ENCODE peak calls at places on chromosomes 12 and 14, in five cellular contexts. P is tibial nerve, B is fibroblast of the aortic adventitia, J is fibroblast of mammary gland, K is astrocyte of the spinal cord. X is an unnamed sample.

GRCh38 chr14:59679872-59680271 is 103.3 kb upstream of the CCDC175 start:
- DNase-seq in B (peak; percentile 44), K (peak; percentile 22), P (peak; percentile 38), J (no peak), X (peak; percentile 3)

GRCh38 chr14:96501746-96502620 is at the start of gene PAPOLA:
- DNase-seq in J (peak; percentile 94), P (peak; percentile 86), B (peak; percentile 94), K (peak; percentile 97), X (peak; percentile 93)

GRCh38 chr12:128820723-128821432 is 2.9 kb downstream of the SLC15A4 start:
- DNase-seq in K (no peak), B (no peak), P (peak; percentile 38), J (no peak), X (no peak)

GRCh38 chr12:115135800-115136211 is 451.8 kb upstream of the TBX3 start:
- DNase-seq in K (peak; percentile 54), P (peak; percentile 24), J (peak; percentile 19), B (peak; percentile 64), X (peak; percentile 80)

GRCh38 chr12:88142610-88142991 is 494 bp downstream of the TMTC3 start:
- DNase-seq in P (peak; percentile 21), B (no peak), K (no peak), J (no peak), X (no peak)

GRCh38 chr14:93078830-93079229 is 36.9 kb downstream of the ITPK1 start:
- DNase-seq in B (peak; percentile 75), J (peak; percentile 84), K (peak; percentile 24), P (peak; percentile 21), X (peak; percentile 91)

GRCh38 chr12:39723831-39724230 is 104.2 kb upstream of the ABCD2 start:
- DNase-seq in P (no peak), J (peak; percentile 54), B (peak; percentile 46), K (peak; percentile 30), X (peak; percentile 48)

GRCh38 chr12:100539209-100539608 is 34.3 kb upstream of the GAS2L3 start:
- DNase-seq in P (no peak), B (peak; percentile 48), K (peak; percentile 43), J (peak; percentile 40), X (peak; percentile 19)

GRCh38 chr14:56585461-56586084 is 6.0 kb downstream of the TMEM260 start:
- DNase-seq in J (peak; percentile 12), B (no peak), K (peak; percentile 57), P (no peak), X (no peak)

GRCh38 chr14:99035268-99035667 is 236.7 kb downstream of the BCL11B start:
- DNase-seq in P (peak; percentile 59), B (peak; percentile 24), K (peak; percentile 33), J (peak; percentile 49), X (peak; percentile 59)

GRCh38 chr14:28406181-28406580 is 360.4 kb upstream of the FOXG1 start:
- DNase-seq in B (peak; percentile 20), J (peak; percentile 34), K (peak; percentile 77), P (no peak), X (no peak)

GRCh38 chr12:118980407-118981014 is 830 bp upstream of the SRRM4 start:
- DNase-seq in K (no peak), B (no peak), P (no peak), J (no peak), X (no peak)

GRCh38 chr12:124347805-124348658 is 53.1 kb downstream of the RFLNA start:
- DNase-seq in K (no peak), J (no peak), B (no peak), P (no peak), X (no peak)

GRCh38 chr12:4609071-4609470 is 39.8 kb downstream of the AKAP3 start:
- DNase-seq in J (no peak), K (no peak), P (no peak), B (no peak), X (no peak)

GRCh38 chr12:8156416-8156815 is 399 bp upstream of the ZNF705A start:
- DNase-seq in J (no peak), B (no peak), K (no peak), P (no peak), X (no peak)

GRCh38 chr14:29262979-29263378 is 496.4 kb downstream of the FOXG1 start:
- DNase-seq in J (no peak), K (no peak), B (peak; percentile 51), P (no peak), X (no peak)

GRCh38 chr12:112130461-112130998 is 5.2 kb downstream of the TRAFD1 start:
- DNase-seq in P (no peak), J (no peak), K (peak; percentile 38), B (peak; percentile 29), X (peak; percentile 23)

GRCh38 chr14:53368714-53369191 is 215.6 kb upstream of the DDHD1 start:
- DNase-seq in K (peak; percentile 80), P (no peak), B (peak; percentile 76), J (peak; percentile 94), X (peak; percentile 82)

GRCh38 chr12:84270470-84271140 is 642.0 kb downstream of the SLC6A15 start:
- DNase-seq in J (no peak), P (no peak), B (no peak), K (no peak), X (no peak)

GRCh38 chr12:75945581-75945980 is 86.0 kb downstream of the PHLDA1 start:
- DNase-seq in P (no peak), B (peak; percentile 42), K (no peak), J (no peak), X (no peak)

GRCh38 chr12:85425349-85425612 is 145.3 kb downstream of the ALX1 start:
- DNase-seq in K (no peak), P (no peak), J (no peak), B (no peak), X (no peak)

GRCh38 chr12:120453977-120454376 is 7.7 kb downstream of the GATC start:
- DNase-seq in J (peak; percentile 44), K (peak; percentile 20), B (no peak), P (no peak), X (peak; percentile 25)

GRCh38 chr14:52926994-52927393 is 23.9 kb downstream of the FERMT2 start:
- DNase-seq in P (no peak), B (peak; percentile 70), J (peak; percentile 69), K (peak; percentile 53), X (peak; percentile 48)

GRCh38 chr12:108475396-108475795 is 39.7 kb upstream of the FICD start:
- DNase-seq in P (no peak), J (no peak), K (no peak), B (no peak), X (no peak)

GRCh38 chr14:49849213-49849847 is 3.3 kb downstream of the NEMF start:
- DNase-seq in P (no peak), J (no peak), B (no peak), K (no peak), X (no peak)

GRCh38 chr14:104609666-104610065 is 5.1 kb upstream of the TMEM179 start:
- DNase-seq in J (no peak), B (no peak), K (no peak), P (no peak), X (no peak)

GRCh38 chr14:75334191-75335051 is 55.8 kb downstream of the FOS start:
- DNase-seq in J (no peak), P (peak; percentile 41), K (no peak), B (peak; percentile 13), X (peak; percentile 44)

GRCh38 chr14:75274899-75275569 is 3.6 kb upstream of the FOS start:
- DNase-seq in J (peak; percentile 51), K (peak; percentile 66), P (peak; percentile 77), B (no peak), X (no peak)

GRCh38 chr12:94140556-94140955 is 7.8 kb upstream of the PLXNC1 start:
- DNase-seq in J (peak; percentile 30), K (no peak), P (no peak), B (no peak), X (peak; percentile 11)

GRCh38 chr14:82180057-82180620 is 646.5 kb upstream of the SEL1L start:
- DNase-seq in J (no peak), P (no peak), K (no peak), B (no peak), X (no peak)

GRCh38 chr14:96576937-96577336 is 74.8 kb downstream of the PAPOLA start:
- DNase-seq in J (no peak), P (no peak), B (no peak), K (no peak), X (no peak)

GRCh38 chr12:132190012-132190755 is 45.9 kb downstream of the NOC4L start:
- DNase-seq in K (no peak), P (no peak), B (no peak), J (no peak), X (no peak)

GRCh38 chr14:61503167-61503801 is 181.9 kb downstream of the PRKCH start:
- DNase-seq in J (no peak), B (peak; percentile 59), P (no peak), K (peak; percentile 53), X (peak; percentile 43)

DNA sequence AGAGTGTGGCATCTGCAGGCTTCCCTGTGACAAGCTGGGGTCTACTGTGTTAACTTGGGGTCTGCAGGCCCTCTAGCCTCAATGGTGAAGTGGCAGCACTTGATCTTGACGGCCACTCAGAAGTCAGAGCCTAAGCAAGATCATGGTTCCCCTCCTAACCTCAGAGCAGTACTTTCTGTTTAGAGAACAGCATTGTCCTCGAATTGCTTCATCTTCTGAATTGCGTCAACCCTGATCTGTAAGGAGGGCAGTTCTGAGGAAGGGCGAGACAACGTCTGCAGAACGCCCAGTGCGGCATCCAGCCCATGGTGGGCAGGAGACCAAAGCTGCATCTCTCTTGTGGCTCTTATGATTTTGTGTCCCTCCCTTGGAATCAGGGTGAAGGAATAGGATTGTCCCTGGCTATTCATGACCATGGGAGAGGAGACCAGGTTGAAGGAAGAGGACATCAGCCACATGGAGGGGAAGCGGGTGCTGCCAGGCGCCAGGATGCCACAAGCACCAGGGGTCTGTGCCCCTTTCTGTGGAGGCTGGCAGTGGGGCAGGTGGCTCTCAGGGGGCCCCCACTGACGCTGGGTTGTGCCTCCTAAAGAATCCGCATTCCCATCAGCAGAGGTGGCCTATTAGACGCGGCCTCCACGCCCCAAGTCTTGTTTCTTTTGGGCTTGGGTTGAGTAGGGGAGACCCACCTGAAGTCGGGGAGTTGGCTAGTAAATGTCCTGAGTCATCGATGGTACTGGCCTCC is 2.2 kb downstream of the SERPINA9 start:
- DNase-seq in P (no peak), B (peak; percentile 3), K (no peak), J (no peak), X (no peak)
- H3K4me3 ChIP-seq in P (no peak overlapping the region), B (no peak overlapping the region), K (no peak overlapping the region), J (no peak overlapping the region), X (no peak overlapping the region)

GRCh38 chr12:46934374-46935111 is 108.7 kb upstream of the SLC38A4 start:
- DNase-seq in B (no peak), P (no peak), K (no peak), J (no peak), X (no peak)
- TF ChIP-seq CTCF in B (no peak), P (no peak), K (no peak), J (no peak), X (no peak)

GRCh38 chr12:96239711-96240234 is 45.6 kb downstream of the ELK3 start:
- DNase-seq in P (no peak), B (no peak), K (no peak), J (peak; percentile 86), X (peak; percentile 82)
- H3K4me3 ChIP-seq in P (no peak overlapping the region), B (no peak overlapping the region), K (no peak overlapping the region), J (no peak overlapping the region), X (peak overlapping the region; percentile 21)

GRCh38 chr12:113759135-113759534 is 207.0 kb downstream of the RBM19 start:
- DNase-seq in P (no peak), K (no peak), B (no peak), J (no peak), X (no peak)

GRCh38 chr12:113756609-113757008 is 209.5 kb downstream of the RBM19 start:
- DNase-seq in B (no peak), K (no peak), J (no peak), P (no peak), X (no peak)

GRCh38 chr12:113758165-113758924 is 207.8 kb downstream of the RBM19 start:
- DNase-seq in J (no peak), P (no peak), K (no peak), B (no peak), X (no peak)

GRCh38 chr12:113755098-113755497 is 211.0 kb downstream of the RBM19 start:
- DNase-seq in J (no peak), P (no peak), K (no peak), B (no peak), X (no peak)

GRCh38 chr12:113757223-113758002 is 208.7 kb downstream of the RBM19 start:
- DNase-seq in B (no peak), P (no peak), J (no peak), K (no peak), X (no peak)
- TF ChIP-seq CTCF in B (no peak), P (no peak), J (no peak), K (no peak), X (no peak)